ENCODE peak calls at places on chromosomes 6 and 20, in six cellular contexts. T is heart left ventricle; B is A673; A is gastrocnemius medialis; C is CD8-positive, alpha-beta T cell; P is fibroblast of lung. X is an unnamed sample.
A peak's percentile ranks its signal among the peaks of the same experiment; 100 is the strongest.

GRCh38 chr20:62433655-62434054 is 6.3 kb upstream of the RBBP8NL start:
- DNase-seq in C (no peak), B (no peak), A (peak; percentile 14), P (no peak), T (peak; percentile 43), X (no peak)

GRCh38 chr6:11315743-11316437 is 83.4 kb upstream of the NEDD9 start:
- DNase-seq in P (peak; percentile 86), A (no peak), B (peak; percentile 25), C (no peak), T (no peak), X (no peak)

GRCh38 chr6:70686548-70687133 is 19.0 kb downstream of the SMAP1 start:
- DNase-seq in C (no peak), T (no peak), P (peak; percentile 69), A (no peak), B (peak; percentile 52), X (peak; percentile 40)

GRCh38 chr6:79538481-79538971 is 1.3 kb upstream of the LCA5 start:
- DNase-seq in T (no peak), A (no peak), B (peak; percentile 20), P (peak; percentile 25), C (no peak), X (no peak)

GRCh38 chr6:35725721-35726438 is 11.0 kb upstream of the ARMC12 start:
- DNase-seq in B (no peak), P (peak; percentile 88), C (no peak), T (peak; percentile 86), A (peak; percentile 90), X (no peak)

GRCh38 chr6:52304917-52305316 is 20.4 kb upstream of the MCM3 start:
- DNase-seq in A (no peak), P (peak; percentile 11), T (no peak), C (no peak), B (no peak), X (no peak)

GRCh38 chr20:33724439-33725094 is 4.5 kb upstream of the PXMP4 start:
- DNase-seq in B (no peak), P (no peak), A (no peak), T (no peak), C (no peak), X (no peak)

GRCh38 chr6:156780962-156781705 is 4.0 kb downstream of the ARID1B start:
- DNase-seq in B (no peak), P (no peak), T (no peak), C (no peak), A (no peak), X (no peak)

GRCh38 chr20:4441191-4441590 is 280.5 kb upstream of the PRND start:
- DNase-seq in A (no peak), C (no peak), P (no peak), T (no peak), B (no peak), X (no peak)

GRCh38 chr6:7390218-7390878 is 740 bp downstream of the RIOK1 start:
- DNase-seq in A (no peak), B (no peak), T (no peak), C (no peak), P (no peak), X (no peak)

GRCh38 chr6:93319304-93319703 is 100.1 kb downstream of the EPHA7 start:
- DNase-seq in B (no peak), A (no peak), T (no peak), C (no peak), P (no peak), X (no peak)

GRCh38 chr6:104688283-104688969 is 171.3 kb downstream of the HACE1 start:
- DNase-seq in C (no peak), P (no peak), A (no peak), B (no peak), T (no peak), X (no peak)

GRCh38 chr6:144338951-144339681 is 54.0 kb downstream of the UTRN start:
- DNase-seq in C (no peak), P (no peak), T (no peak), B (no peak), A (no peak), X (no peak)

GRCh38 chr6:125952764-125953501 is 3.6 kb upstream of the HINT3 start:
- DNase-seq in P (no peak), T (no peak), C (no peak), A (no peak), B (peak; percentile 60), X (no peak)

GRCh38 chr20:9955646-9956045 is 79.1 kb upstream of the ANKEF1 start:
- DNase-seq in C (no peak), T (no peak), P (no peak), A (no peak), B (no peak), X (no peak)

DNA sequence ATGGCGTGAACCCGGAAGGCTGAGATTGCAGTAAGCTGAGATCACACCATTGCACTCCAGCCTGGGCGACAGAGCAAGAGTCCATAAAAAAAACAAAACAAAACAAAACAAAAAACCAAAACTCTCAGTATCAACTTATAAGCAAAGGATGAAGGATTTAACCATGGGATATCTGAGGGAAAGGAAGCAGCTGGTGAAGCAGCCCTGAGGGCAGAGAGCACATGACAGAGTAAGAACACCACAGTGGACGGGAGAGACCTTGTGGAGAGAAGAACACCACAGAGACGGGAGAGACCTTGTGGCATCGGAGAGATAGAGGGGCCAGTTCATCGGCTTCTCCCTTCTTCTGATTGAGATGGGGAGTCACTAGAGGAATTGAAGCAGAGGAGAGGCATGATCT is 697.2 kb downstream of the HDGFL1 start:
- DNase-seq in T (no peak), A (no peak), B (no peak), C (no peak), P (no peak), X (no peak)
- H3K9me3 ChIP-seq in T (no peaks in the 10 kb centered on the region), A (no peaks in the 10 kb centered on the region), B (no peaks in the 10 kb centered on the region), C (no peaks in the 10 kb centered on the region), P (no peaks in the 10 kb centered on the region), X (no peaks in the 10 kb centered on the region)

GRCh38 chr6:87926687-87927086 is 121.0 kb upstream of the SPACA1 start:
- DNase-seq in B (no peak), A (no peak), C (no peak), P (no peak), T (no peak), X (no peak)

GRCh38 chr6:87926072-87926471 is 121.6 kb upstream of the SPACA1 start:
- DNase-seq in T (no peak), P (no peak), C (no peak), A (no peak), B (no peak), X (no peak)

GRCh38 chr6:87922947-87923330 is 124.7 kb upstream of the SPACA1 start:
- DNase-seq in C (no peak), B (no peak), P (no peak), A (no peak), T (no peak), X (no peak)

GRCh38 chr6:87923389-87924050 is 124.1 kb upstream of the SPACA1 start:
- DNase-seq in P (no peak), C (no peak), B (no peak), T (no peak), A (no peak), X (no peak)

DNA sequence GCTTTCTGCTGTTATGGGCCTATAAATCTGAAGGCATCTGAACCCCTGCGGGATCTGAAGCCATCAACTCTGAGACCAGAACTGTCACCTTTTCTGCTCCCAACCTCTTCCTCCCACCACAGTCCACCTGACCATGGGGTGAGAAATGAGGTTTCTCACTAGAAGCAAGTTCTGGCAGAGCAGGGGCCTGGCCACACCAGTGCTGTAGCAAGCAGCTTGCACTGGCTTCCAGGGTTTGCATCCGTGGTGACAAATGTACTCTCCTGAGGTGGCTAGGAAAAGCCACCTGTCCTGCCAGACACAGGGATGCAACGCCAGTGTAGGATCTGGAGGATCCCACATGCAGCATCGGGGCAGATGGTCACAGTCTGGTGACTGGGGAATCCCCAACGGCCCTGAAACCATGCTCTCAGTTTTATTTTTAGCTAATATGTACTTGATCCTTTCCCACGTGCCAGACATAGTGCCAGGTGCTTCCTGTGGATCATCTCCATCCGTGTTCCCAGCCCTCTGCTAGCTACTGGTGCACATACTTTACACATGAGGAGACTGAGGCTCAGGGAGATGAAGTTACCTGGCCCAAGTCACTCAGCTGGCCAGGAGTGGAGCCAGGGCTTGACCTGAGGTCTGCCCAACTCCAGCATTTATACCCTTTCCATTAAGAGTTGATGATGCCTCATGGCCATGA is 122.1 kb upstream of the SPACA1 start:
- DNase-seq in B (no peak), T (no peak), P (no peak), A (peak; percentile 32), C (no peak), X (no peak)
- H3K27ac ChIP-seq in B (no peak overlapping the region), T (no peak overlapping the region), P (no peak overlapping the region), A (no peak overlapping the region), C (no peak overlapping the region), X (no peak overlapping the region)

GRCh38 chr6:119917186-119917585 is 567.6 kb upstream of the MAN1A1 start:
- DNase-seq in C (no peak), B (no peak), A (no peak), T (no peak), P (no peak), X (no peak)

GRCh38 chr6:119915971-119916370 is 566.4 kb upstream of the MAN1A1 start:
- DNase-seq in B (no peak), T (no peak), P (no peak), A (no peak), C (no peak), X (no peak)

GRCh38 chr6:119922814-119923213 is 573.3 kb upstream of the MAN1A1 start:
- DNase-seq in A (no peak), C (no peak), T (no peak), P (no peak), B (no peak), X (no peak)

GRCh38 chr6:119921491-119922010 is 572.0 kb upstream of the MAN1A1 start:
- DNase-seq in P (no peak), B (no peak), C (no peak), A (no peak), T (no peak), X (no peak)
- H3K9me3 ChIP-seq in P (no peaks in the 10 kb centered on the region), B (no peaks in the 10 kb centered on the region), C (peaks cover 5% of the 10 kb centered on the region), A (no peaks in the 10 kb centered on the region), T (peaks cover 57% of the 10 kb centered on the region), X (no peaks in the 10 kb centered on the region)

GRCh38 chr6:150269857-150270223 is 99.0 kb upstream of the IYD start:
- DNase-seq in T (no peak), C (no peak), A (no peak), B (no peak), P (no peak), X (no peak)

GRCh38 chr6:150271501-150272263 is 97.1 kb upstream of the IYD start:
- DNase-seq in B (no peak), C (no peak), T (no peak), P (no peak), A (no peak), X (no peak)

GRCh38 chr6:150271172-150271500 is 97.7 kb upstream of the IYD start:
- DNase-seq in P (no peak), B (no peak), A (no peak), T (no peak), C (no peak), X (no peak)

GRCh38 chr6:150269130-150269856 is 99.5 kb upstream of the IYD start:
- DNase-seq in T (no peak), B (no peak), C (no peak), P (no peak), A (no peak), X (no peak)

DNA sequence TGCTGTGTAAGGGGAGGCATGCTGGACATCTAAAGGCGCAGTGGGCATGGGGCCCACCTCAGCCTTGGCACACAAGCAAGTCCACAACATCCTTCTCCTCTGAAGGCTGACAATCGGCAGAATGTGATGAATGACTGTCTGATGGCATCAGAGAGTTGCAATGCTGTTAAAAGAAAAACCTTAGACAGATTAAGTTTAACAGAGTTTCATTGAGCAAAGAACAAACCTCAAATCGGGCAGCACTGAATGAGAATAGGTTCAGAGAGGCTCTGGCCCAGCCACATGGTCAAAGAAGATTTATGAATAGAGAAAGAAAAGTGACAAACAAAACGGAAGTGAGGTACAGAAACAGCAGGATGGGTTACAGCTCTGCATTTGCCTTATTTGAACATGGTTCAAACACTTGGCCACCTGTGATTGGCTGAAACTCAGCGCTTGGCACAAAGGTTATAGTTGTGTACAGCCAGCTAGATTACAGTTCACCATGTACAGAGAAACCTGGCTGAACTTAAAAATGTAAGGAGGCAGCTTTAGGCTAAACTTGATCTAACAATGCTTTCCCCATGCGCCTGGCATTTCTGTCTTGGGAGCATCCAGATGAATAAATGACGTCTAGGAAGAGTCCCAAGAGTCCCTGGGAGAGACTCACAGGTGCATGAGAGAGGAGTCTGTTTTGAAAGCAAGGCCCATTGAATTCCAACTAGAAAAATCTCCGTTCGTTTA is 98.3 kb upstream of the IYD start:
- DNase-seq in T (no peak), C (no peak), P (no peak), A (no peak), B (no peak), X (no peak)
- H3K27ac ChIP-seq in T (no peak overlapping the region), C (no peak overlapping the region), P (no peak overlapping the region), A (no peak overlapping the region), B (no peak overlapping the region), X (no peak overlapping the region)